ENCODE peak calls at places on chromosomes 6 and 20, in eight cellular contexts. J, Y, Z, A, I, V, K and O are unnamed samples.
A peak's percentile ranks its signal among the peaks of the same experiment; 100 is the strongest.

GRCh38 chr6:119284861-119285521 is 64.6 kb downstream of the MAN1A1 start:
- DNase-seq in J (no peak), Y (no peak), Z (peak; percentile 25), A (no peak), I (no peak), V (no peak), K (no peak), O (peak; percentile 70)

GRCh38 chr20:41138217-41138526 is 829 bp downstream of the PLCG1 start:
- DNase-seq in J (peak; percentile 20), Y (no peak), Z (no peak), A (no peak), I (no peak), V (no peak), K (no peak), O (peak; percentile 67)

GRCh38 chr20:35345189-35345588 is 53.0 kb upstream of the FAM83C start:
- DNase-seq in J (no peak), Y (no peak), Z (no peak), A (no peak), I (no peak), V (no peak), K (no peak), O (no peak)

GRCh38 chr6:40485300-40485699 is 101.9 kb downstream of the LRFN2 start:
- DNase-seq in J (no peak), Y (no peak), Z (no peak), A (no peak), I (peak; percentile 22), V (no peak), K (no peak), O (no peak)

GRCh38 chr6:110878751-110879539 is 4.4 kb downstream of the AMD1 start:
- DNase-seq in J (peak; percentile 59), Y (no peak), Z (peak; percentile 48), A (no peak), I (no peak), V (no peak), K (peak; percentile 22), O (peak; percentile 67)

GRCh38 chr20:5864873-5865582 is 85.3 kb downstream of the TRMT6 start:
- DNase-seq in J (peak; percentile 67), Y (peak; percentile 43), Z (peak; percentile 37), A (no peak), I (no peak), V (no peak), K (no peak), O (no peak)

GRCh38 chr6:144534123-144534676 is 249.1 kb downstream of the UTRN start:
- DNase-seq in J (peak; percentile 12), Y (no peak), Z (no peak), A (no peak), I (no peak), V (no peak), K (no peak), O (no peak)

GRCh38 chr20:32522525-32522774 is 62.7 kb downstream of the NOL4L start:
- DNase-seq in J (no peak), Y (no peak), Z (no peak), A (no peak), I (peak; percentile 74), V (no peak), K (peak; percentile 13), O (no peak)

GRCh38 chr6:88683734-88684133 is 279.7 kb downstream of the RNGTT start:
- DNase-seq in J (peak; percentile 36), Y (no peak), Z (no peak), A (no peak), I (no peak), V (no peak), K (no peak), O (no peak)

GRCh38 chr6:160428069-160428430 is 79.9 kb downstream of the SLC22A3 start:
- DNase-seq in J (no peak), Y (peak; percentile 86), Z (no peak), A (peak; percentile 50), I (no peak), V (peak; percentile 83), K (peak; percentile 78), O (no peak)

GRCh38 chr6:150169609-150170008 is 26.8 kb downstream of the PPP1R14C start:
- DNase-seq in J (peak; percentile 81), Y (no peak), Z (no peak), A (no peak), I (no peak), V (no peak), K (no peak), O (no peak)

GRCh38 chr20:58900292-58900931 is 47.9 kb downstream of the GNAS start:
- DNase-seq in J (no peak), Y (no peak), Z (no peak), A (no peak), I (no peak), V (no peak), K (no peak), O (peak; percentile 20)
- TF ChIP-seq POLR2A in J (no peak), Y (no peak), Z (no peak), A (no peak), I (no peak), V (no peak), K (no peak), O (no peak)

DNA sequence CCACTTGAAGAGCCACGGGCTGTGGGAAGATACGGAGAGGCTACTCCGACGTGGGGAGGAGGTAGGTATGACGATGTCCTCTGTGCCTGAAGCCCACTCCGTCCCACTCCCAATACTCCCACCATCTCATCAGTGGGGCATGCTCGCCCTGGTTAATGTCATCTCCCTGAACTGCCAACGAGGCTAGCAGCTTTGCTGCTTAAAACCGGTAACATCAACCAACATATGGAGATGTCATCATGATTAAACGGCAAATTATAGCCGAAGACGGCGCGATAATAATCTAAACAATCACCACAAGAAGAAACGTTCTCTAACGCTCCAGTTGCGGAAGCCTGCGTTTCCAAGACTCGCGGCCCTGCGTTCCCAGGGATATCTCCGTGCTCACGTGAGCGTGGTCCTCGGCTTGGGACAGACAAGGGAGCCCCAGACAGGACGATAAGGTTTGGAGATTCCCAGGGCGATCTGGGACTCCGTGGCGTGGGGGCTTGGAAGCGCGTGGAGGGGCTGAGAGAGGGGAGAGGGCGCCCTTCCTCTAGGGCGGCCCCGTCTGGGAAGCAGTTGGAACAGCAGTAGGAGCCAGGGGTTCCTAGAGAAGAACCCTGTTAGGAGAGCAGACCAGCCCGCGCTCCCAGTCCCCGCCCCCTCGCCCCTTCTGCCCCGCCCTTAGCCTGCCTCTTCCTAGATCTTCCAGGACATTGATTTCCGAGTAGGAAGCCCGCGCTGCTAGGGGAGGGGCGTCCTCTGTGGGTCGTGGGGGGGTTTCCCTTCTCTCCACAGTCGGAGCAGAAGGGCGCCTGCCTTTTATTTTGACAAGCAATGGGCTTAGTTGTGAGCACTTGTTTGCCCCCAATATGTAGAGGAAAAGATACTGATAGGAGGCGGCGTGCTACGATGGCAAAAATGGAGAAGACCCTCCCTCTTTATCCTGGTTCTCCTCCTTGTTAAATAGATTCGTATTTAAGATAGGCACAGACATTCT is 10.7 kb downstream of the NRN1 start:
- DNase-seq in J (peak; percentile 19), Y (no peak), Z (peak; percentile 40), A (peak; percentile 46), I (peak; percentile 87), V (no peak), K (peak; percentile 83), O (no peak)
- TF ChIP-seq POLR2A in J (no peak), Y (no peak), Z (no peak), A (no peak), I (no peak), V (no peak), K (no peak), O (no peak)

GRCh38 chr20:33658510-33658909 is 3.6 kb upstream of the C20orf144 start:
- DNase-seq in J (no peak), Y (peak; percentile 24), Z (no peak), A (no peak), I (no peak), V (no peak), K (no peak), O (no peak)

GRCh38 chr20:33656010-33656782 is 5.9 kb upstream of the C20orf144 start:
- DNase-seq in J (no peak), Y (peak; percentile 30), Z (no peak), A (peak; percentile 18), I (peak; percentile 68), V (no peak), K (no peak), O (no peak)

GRCh38 chr20:33655164-33655563 is 7.0 kb upstream of the C20orf144 start:
- DNase-seq in J (no peak), Y (peak; percentile 15), Z (no peak), A (no peak), I (peak; percentile 34), V (no peak), K (no peak), O (no peak)

GRCh38 chr20:33657704-33658095 is 4.4 kb upstream of the C20orf144 start:
- DNase-seq in J (no peak), Y (peak; percentile 22), Z (no peak), A (no peak), I (peak; percentile 63), V (no peak), K (no peak), O (no peak)

DNA sequence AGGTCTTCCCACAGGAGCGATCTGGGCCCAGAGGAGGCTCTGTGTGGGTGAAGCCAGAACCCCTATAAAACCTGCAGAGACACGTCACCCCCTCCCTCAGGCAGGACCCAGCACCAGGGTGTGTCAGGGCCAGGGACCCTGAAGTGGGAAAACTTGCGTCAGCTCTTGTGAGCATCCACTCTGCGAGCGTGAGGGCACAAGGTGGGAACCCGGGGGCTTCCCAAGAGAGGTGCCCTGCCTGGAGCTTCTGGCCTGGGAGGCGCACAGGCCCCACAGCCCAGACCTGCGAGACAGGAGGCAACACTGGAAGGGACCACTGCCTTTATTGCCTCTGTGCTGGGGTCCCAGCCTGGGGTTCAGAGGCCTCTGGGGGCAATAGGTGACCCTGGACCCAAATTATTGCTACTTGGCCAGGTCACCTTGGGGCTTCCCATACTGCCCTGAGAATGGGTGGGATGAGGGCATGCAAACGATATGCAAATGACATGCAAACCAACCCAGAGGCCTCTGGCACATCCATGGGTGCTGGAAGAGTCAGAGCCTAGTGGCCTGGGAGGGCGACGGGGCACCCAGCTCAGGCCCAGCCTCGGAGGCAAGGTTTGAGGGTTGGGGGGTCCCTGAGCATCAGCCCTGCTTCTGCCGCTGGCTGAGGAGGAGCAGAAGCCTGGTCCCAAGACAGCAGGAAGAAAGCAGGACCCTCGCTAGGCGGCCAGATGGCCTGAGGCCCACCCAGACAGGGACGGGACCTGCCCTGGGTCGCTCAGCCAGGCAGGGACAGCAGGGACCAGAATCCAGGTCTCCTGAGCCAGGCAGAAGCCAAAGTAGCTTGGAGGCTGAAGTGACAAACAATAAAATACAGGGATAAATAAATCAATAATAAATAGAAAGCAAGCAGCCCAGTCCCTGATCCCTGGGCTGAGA is 5.1 kb upstream of the C20orf144 start:
- DNase-seq in J (no peak), Y (peak; percentile 18), Z (no peak), A (no peak), I (peak; percentile 68), V (no peak), K (no peak), O (no peak)
- TF ChIP-seq POLR2A in J (no peak), Y (no peak), Z (no peak), A (no peak), I (no peak), V (no peak), K (no peak), O (no peak)

GRCh38 chr20:23725102-23725501 is 25.6 kb downstream of the CST1 start:
- DNase-seq in J (no peak), Y (no peak), Z (no peak), A (no peak), I (no peak), V (no peak), K (no peak), O (no peak)

GRCh38 chr20:23721962-23722361 is 28.8 kb downstream of the CST1 start:
- DNase-seq in J (no peak), Y (no peak), Z (no peak), A (no peak), I (no peak), V (no peak), K (no peak), O (no peak)

DNA sequence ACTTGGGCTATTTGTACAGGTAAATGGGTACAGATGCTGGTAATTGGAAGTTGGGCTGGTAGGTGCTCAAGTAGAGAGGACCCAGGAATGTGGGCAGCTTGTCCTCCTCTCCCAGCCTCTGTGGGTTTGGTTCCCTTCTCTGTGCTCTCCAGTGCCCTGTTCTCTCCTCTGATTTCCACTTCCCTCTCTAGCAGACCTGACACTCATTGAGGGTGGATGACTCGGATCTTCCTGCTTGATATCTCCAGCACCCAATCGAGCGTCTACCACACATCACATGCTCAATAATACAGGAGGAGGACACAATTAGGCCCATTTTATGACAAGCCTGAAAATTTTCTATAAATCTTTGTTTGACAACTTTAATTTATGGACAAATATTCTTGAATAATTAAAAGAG is 23.7 kb downstream of the CST1 start:
- DNase-seq in J (no peak), Y (no peak), Z (no peak), A (no peak), I (no peak), V (no peak), K (no peak), O (no peak)
- TF ChIP-seq POLR2A in J (no peak), Y (no peak), Z (no peak), A (no peak), I (no peak), V (no peak), K (no peak), O (no peak)